ENCODE peak calls at places on chromosome 13, in four cellular contexts. One of them, this sample, is unnamed.

GRCh38 chr13:39095500-39095899 is 57.2 kb downstream of the NHLRC3 start:
- DNase-seq in type B pancreatic cell: no peak
- DNase-seq in CD4-positive, alpha-beta T cell: no peak
- DNase-seq in breast epithelium: no peak
- DNase-seq in this sample: peak

GRCh38 chr13:59112375-59112774 is 1051.4 kb downstream of the DIAPH3 start:
- DNase-seq in type B pancreatic cell: no peak
- DNase-seq in CD4-positive, alpha-beta T cell: no peak
- DNase-seq in breast epithelium: no peak
- DNase-seq in this sample: no peak

GRCh38 chr13:24063281-24063851 is 97.2 kb upstream of the SPATA13 start:
- DNase-seq in breast epithelium: no peak
- DNase-seq in type B pancreatic cell: no peak
- DNase-seq in CD4-positive, alpha-beta T cell: no peak
- DNase-seq in this sample: no peak

GRCh38 chr13:39961036-39961435 is 305.6 kb downstream of the COG6 start:
- DNase-seq in breast epithelium: no peak
- DNase-seq in type B pancreatic cell: no peak
- DNase-seq in CD4-positive, alpha-beta T cell: no peak
- DNase-seq in this sample: no peak

GRCh38 chr13:45537506-45537905 is 72.8 kb downstream of the COG3 start:
- DNase-seq in breast epithelium: no peak
- DNase-seq in type B pancreatic cell: no peak
- DNase-seq in CD4-positive, alpha-beta T cell: no peak
- DNase-seq in this sample: no peak

GRCh38 chr13:45456196-45456972 is 8.4 kb upstream of the COG3 start:
- DNase-seq in CD4-positive, alpha-beta T cell: no peak
- DNase-seq in type B pancreatic cell: no peak
- DNase-seq in breast epithelium: no peak
- DNase-seq in this sample: no peak

GRCh38 chr13:25085125-25085742 is 10.7 kb upstream of the PABPC3 start:
- DNase-seq in type B pancreatic cell: no peak
- DNase-seq in breast epithelium: no peak
- DNase-seq in CD4-positive, alpha-beta T cell: no peak
- DNase-seq in this sample: peak

GRCh38 chr13:32019612-32020233 is 11.9 kb upstream of the FRY start:
- DNase-seq in type B pancreatic cell: no peak
- DNase-seq in breast epithelium: no peak
- DNase-seq in CD4-positive, alpha-beta T cell: no peak
- DNase-seq in this sample: peak

GRCh38 chr13:100887729-100888151 is 213.1 kb upstream of the TMTC4 start:
- DNase-seq in CD4-positive, alpha-beta T cell: no peak
- DNase-seq in breast epithelium: no peak
- DNase-seq in type B pancreatic cell: no peak
- DNase-seq in this sample: no peak

DNA sequence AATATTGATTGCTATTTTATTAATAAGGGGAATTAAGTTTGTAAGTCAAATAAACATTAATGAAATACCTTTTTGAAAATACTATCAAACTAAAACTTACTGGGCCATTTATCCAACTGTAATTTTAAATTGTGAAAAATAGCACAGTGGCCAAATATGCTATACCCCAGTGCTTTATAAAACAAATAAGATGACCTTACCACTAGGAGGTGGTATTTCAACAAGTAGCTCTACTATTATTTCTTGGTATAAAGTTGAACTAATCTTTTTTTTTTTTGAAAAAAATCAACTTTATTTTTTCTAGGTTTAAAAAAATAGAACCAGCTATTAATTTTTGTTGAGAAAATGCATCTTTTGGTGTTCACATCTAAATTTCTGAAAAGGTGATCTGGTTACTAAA is 14.7 kb downstream of the LACC1 start:
- DNase-seq in CD4-positive, alpha-beta T cell: no peak
- DNase-seq in type B pancreatic cell: no peak
- DNase-seq in breast epithelium: no peak
- DNase-seq in this sample: no peak
- TF ChIP-seq CTCF in CD4-positive, alpha-beta T cell: peak
- TF ChIP-seq CTCF in type B pancreatic cell: peak
- TF ChIP-seq CTCF in breast epithelium: no peak
- TF ChIP-seq CTCF in this sample: no peak

GRCh38 chr13:30072818-30073186 is 222.4 kb upstream of the UBL3 start:
- DNase-seq in CD4-positive, alpha-beta T cell: no peak
- DNase-seq in breast epithelium: no peak
- DNase-seq in type B pancreatic cell: no peak
- DNase-seq in this sample: no peak
- TF ChIP-seq CTCF in CD4-positive, alpha-beta T cell: no peak
- TF ChIP-seq CTCF in breast epithelium: no peak
- TF ChIP-seq CTCF in type B pancreatic cell: no peak
- TF ChIP-seq CTCF in this sample: no peak

GRCh38 chr13:97629601-97630272 is 195.8 kb downstream of the RAP2A start:
- DNase-seq in CD4-positive, alpha-beta T cell: no peak
- DNase-seq in breast epithelium: no peak
- DNase-seq in type B pancreatic cell: no peak
- DNase-seq in this sample: no peak

GRCh38 chr13:97630725-97631124 is 196.8 kb downstream of the RAP2A start:
- DNase-seq in type B pancreatic cell: no peak
- DNase-seq in CD4-positive, alpha-beta T cell: no peak
- DNase-seq in breast epithelium: no peak
- DNase-seq in this sample: no peak

GRCh38 chr13:97627566-97627965 is 193.6 kb downstream of the RAP2A start:
- DNase-seq in CD4-positive, alpha-beta T cell: no peak
- DNase-seq in breast epithelium: no peak
- DNase-seq in type B pancreatic cell: no peak
- DNase-seq in this sample: no peak

GRCh38 chr13:97631158-97631557 is 197.2 kb downstream of the RAP2A start:
- DNase-seq in CD4-positive, alpha-beta T cell: no peak
- DNase-seq in breast epithelium: no peak
- DNase-seq in type B pancreatic cell: no peak
- DNase-seq in this sample: no peak
- TF ChIP-seq CTCF in CD4-positive, alpha-beta T cell: no peak
- TF ChIP-seq CTCF in breast epithelium: no peak
- TF ChIP-seq CTCF in type B pancreatic cell: no peak
- TF ChIP-seq CTCF in this sample: no peak

GRCh38 chr13:60134376-60134775 is 29.4 kb downstream of the DIAPH3 start:
- DNase-seq in breast epithelium: no peak
- DNase-seq in CD4-positive, alpha-beta T cell: no peak
- DNase-seq in type B pancreatic cell: no peak
- DNase-seq in this sample: no peak
- TF ChIP-seq CTCF in breast epithelium: no peak
- TF ChIP-seq CTCF in CD4-positive, alpha-beta T cell: no peak
- TF ChIP-seq CTCF in type B pancreatic cell: no peak
- TF ChIP-seq CTCF in this sample: no peak

This sample was measured in GM13976.